ENCODE peak calls at places on chromosomes 3 and 15, in six cellular contexts. A is GM23248, R is GM12865, C is dorsolateral prefrontal cortex, W is A673, X is AG08395. N is an unnamed sample.

GRCh38 chr15:80887148-80887547 is 102.5 kb downstream of the MESD start:
- DNase-seq in A (no peak), R (no peak), C (no peak), W (no peak), X (no peak), N (no peak)

GRCh38 chr3:196207159-196207832 is 3.9 kb downstream of the ZDHHC19 start:
- DNase-seq in A (no peak), R (peak; percentile 30), C (no peak), W (no peak), X (no peak), N (no peak)

GRCh38 chr3:160395297-160395696 is 3.7 kb downstream of the IFT80 start:
- DNase-seq in A (peak; percentile 85), R (no peak), C (no peak), W (peak; percentile 85), X (peak; percentile 68), N (peak; percentile 27)

GRCh38 chr3:71659758-71660666 is 65.2 kb downstream of the EIF4E3 start:
- DNase-seq in A (peak; percentile 24), R (no peak), C (peak; percentile 35), W (no peak), X (peak; percentile 50), N (no peak)

GRCh38 chr3:184186184-184186901 is at the start of gene ABCF3:
- DNase-seq in A (peak; percentile 82), R (peak; percentile 38), C (peak; percentile 36), W (no peak), X (peak; percentile 39), N (peak; percentile 60)

GRCh38 chr3:117355566-117355965 is 646.0 kb downstream of the TUSC7 start:
- DNase-seq in A (peak; percentile 47), R (peak; percentile 4), C (no peak), W (peak; percentile 69), X (peak; percentile 2), N (peak; percentile 78)

GRCh38 chr15:84023636-84024035 is 211.9 kb upstream of the GOLGA6L4 start:
- DNase-seq in A (peak; percentile 55), R (peak; percentile 62), C (no peak), W (peak; percentile 75), X (no peak), N (peak; percentile 36)

GRCh38 chr3:13852638-13853009 is 27.2 kb downstream of the WNT7A start:
- DNase-seq in A (peak; percentile 9), R (no peak), C (no peak), W (no peak), X (no peak), N (no peak)

GRCh38 chr3:123768480-123769359 is 115.4 kb downstream of the MYLK start:
- DNase-seq in A (peak; percentile 39), R (no peak), C (no peak), W (no peak), X (no peak), N (peak; percentile 7)

GRCh38 chr3:19171794-19172193 is 23.5 kb downstream of the KCNH8 start:
- DNase-seq in A (no peak), R (no peak), C (no peak), W (no peak), X (no peak), N (no peak)

GRCh38 chr15:60520041-60520824 is 41.3 kb upstream of the ICE2 start:
- DNase-seq in A (peak; percentile 40), R (peak; percentile 40), C (no peak), W (no peak), X (peak; percentile 11), N (no peak)

GRCh38 chr3:112446343-112446742 is 52.9 kb downstream of the BTLA start:
- DNase-seq in A (peak; percentile 16), R (no peak), C (no peak), W (peak; percentile 82), X (no peak), N (no peak)

GRCh38 chr3:7520059-7520458 is 659.1 kb downstream of the GRM7 start:
- DNase-seq in A (no peak), R (no peak), C (no peak), W (peak; percentile 27), X (no peak), N (no peak)

GRCh38 chr3:183131735-183132134 is 30.8 kb downstream of the LAMP3 start:
- DNase-seq in A (peak; percentile 38), R (no peak), C (no peak), W (no peak), X (no peak), N (no peak)

GRCh38 chr15:75584121-75584520 is 5.0 kb upstream of the PTPN9 start:
- DNase-seq in A (peak; percentile 40), R (no peak), C (no peak), W (no peak), X (no peak), N (no peak)

GRCh38 chr15:51144021-51144532 is 49.4 kb upstream of the TNFAIP8L3 start:
- DNase-seq in A (peak; percentile 72), R (no peak), C (no peak), W (peak; percentile 14), X (peak; percentile 35), N (peak; percentile 45)